ENCODE peak calls at places on chromosome 19, in five cellular contexts. I is IMR-90, X is heart left ventricle, D is A549, C is right lobe of liver. W is an unnamed sample.

GRCh38 chr19:35224681-35225604 is 3.6 kb downstream of the FAM187B start:
- ATAC-seq in C (peak), I (no peak), D (no peak), X (no peak), W (no peak)

GRCh38 chr19:18415177-18415867 is 3.9 kb upstream of the SSBP4 start:
- ATAC-seq in I (peak), X (peak), C (peak), D (no peak), W (peak)

GRCh38 chr19:12668937-12669271 is 2.3 kb downstream of the WDR83 start:
- ATAC-seq in X (peak), I (peak), C (peak), D (peak), W (peak)

GRCh38 chr19:58003153-58003828 is 671 bp upstream of the ZNF606 start:
- ATAC-seq in X (peak), C (no peak), I (peak), D (no peak), W (no peak)

GRCh38 chr19:19348266-19348665 is 27.6 kb downstream of the MAU2 start:
- ATAC-seq in D (peak), X (no peak), I (no peak), C (no peak), W (no peak)

GRCh38 chr19:39146091-39146490 is 20.5 kb downstream of the PAK4 start:
- ATAC-seq in X (peak), C (no peak), I (no peak), D (no peak), W (no peak)

GRCh38 chr19:14673088-14673487 is 1.6 kb downstream of the ADGRE3 start:
- ATAC-seq in X (no peak), I (no peak), D (no peak), C (no peak), W (no peak)

GRCh38 chr19:14672043-14672872 is 2.4 kb downstream of the ADGRE3 start:
- ATAC-seq in X (no peak), I (no peak), D (no peak), C (no peak), W (no peak)

GRCh38 chr19:44024900-44025216 is 321 bp upstream of the ZNF222 start:
- ATAC-seq in C (no peak), X (no peak), D (no peak), I (no peak), W (no peak)

GRCh38 chr19:51565583-51565982 is 5.5 kb upstream of the ZNF175 start:
- ATAC-seq in D (no peak), X (no peak), I (no peak), C (no peak), W (no peak)

GRCh38 chr19:311813-312261 is 20.6 kb upstream of the PLPP2 start:
- ATAC-seq in X (peak), D (no peak), C (no peak), I (no peak), W (no peak)

GRCh38 chr19:18392417-18392816 is 5.0 kb downstream of the LRRC25 start:
- ATAC-seq in D (no peak), I (no peak), C (peak), X (peak), W (peak)

GRCh38 chr19:36149673-36150406 is 2.4 kb downstream of the COX7A1 start:
- ATAC-seq in C (no peak), D (peak), X (no peak), I (no peak), W (no peak)

GRCh38 chr19:39064405-39064804 is 19.8 kb upstream of the ACP7 start:
- ATAC-seq in D (no peak), I (no peak), X (no peak), C (no peak), W (no peak)

GRCh38 chr19:460877-461609 is at the start of gene SHC2:
- ATAC-seq in I (peak), C (peak), D (no peak), X (peak), W (peak)

GRCh38 chr19:28703400-28703956 is 509.5 kb downstream of the UQCRFS1 start:
- ATAC-seq in I (no peak), X (no peak), D (no peak), C (no peak), W (no peak)

GRCh38 chr19:23318143-23318542 is 67.9 kb upstream of the ZNF724 start:
- ATAC-seq in I (no peak), D (no peak), X (no peak), C (no peak), W (no peak)

GRCh38 chr19:19615086-19615485 is 3.4 kb downstream of the PBX4 start:
- ATAC-seq in I (no peak), X (no peak), D (no peak), C (no peak), W (no peak)

GRCh38 chr19:40763963-40764362 is 11.4 kb upstream of the MIA start:
- ATAC-seq in I (no peak), C (no peak), D (no peak), X (no peak), W (no peak)

GRCh38 chr19:40771101-40771539 is 4.2 kb upstream of the MIA start:
- ATAC-seq in X (no peak), C (no peak), I (no peak), D (peak), W (no peak)

GRCh38 chr19:40768936-40769335 is 6.4 kb upstream of the MIA start:
- ATAC-seq in X (no peak), C (no peak), D (peak), I (no peak), W (no peak)
- TF ChIP-seq POLR2A in X (no peak), C (no peak), D (no peak), I (no peak), W (no peak)

DNA sequence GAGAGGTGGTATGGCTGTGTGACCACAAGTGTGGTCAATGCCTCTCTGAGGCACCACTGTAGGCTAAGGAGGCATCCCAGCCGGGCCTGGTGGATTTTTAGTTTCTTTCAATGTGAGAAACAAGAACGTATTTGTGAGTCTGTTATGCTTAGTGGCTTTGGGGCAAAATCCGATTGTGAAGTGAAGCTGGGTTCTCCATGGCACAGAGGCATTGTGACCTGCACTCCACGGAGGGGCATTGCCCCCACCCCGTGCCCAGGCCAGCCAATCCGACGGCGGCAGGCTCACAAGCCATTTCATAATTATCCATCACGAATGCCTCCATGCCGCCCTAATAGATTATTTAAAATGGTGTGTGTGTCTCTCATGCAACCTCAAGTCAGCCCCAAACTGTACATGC is 151.6 kb downstream of the ZNF536 start:
- ATAC-seq in C (no peak), X (no peak), D (no peak), I (no peak), W (no peak)
- TF ChIP-seq CTCF in C (no peak), X (no peak), D (no peak), I (no peak), W (no peak)

DNA sequence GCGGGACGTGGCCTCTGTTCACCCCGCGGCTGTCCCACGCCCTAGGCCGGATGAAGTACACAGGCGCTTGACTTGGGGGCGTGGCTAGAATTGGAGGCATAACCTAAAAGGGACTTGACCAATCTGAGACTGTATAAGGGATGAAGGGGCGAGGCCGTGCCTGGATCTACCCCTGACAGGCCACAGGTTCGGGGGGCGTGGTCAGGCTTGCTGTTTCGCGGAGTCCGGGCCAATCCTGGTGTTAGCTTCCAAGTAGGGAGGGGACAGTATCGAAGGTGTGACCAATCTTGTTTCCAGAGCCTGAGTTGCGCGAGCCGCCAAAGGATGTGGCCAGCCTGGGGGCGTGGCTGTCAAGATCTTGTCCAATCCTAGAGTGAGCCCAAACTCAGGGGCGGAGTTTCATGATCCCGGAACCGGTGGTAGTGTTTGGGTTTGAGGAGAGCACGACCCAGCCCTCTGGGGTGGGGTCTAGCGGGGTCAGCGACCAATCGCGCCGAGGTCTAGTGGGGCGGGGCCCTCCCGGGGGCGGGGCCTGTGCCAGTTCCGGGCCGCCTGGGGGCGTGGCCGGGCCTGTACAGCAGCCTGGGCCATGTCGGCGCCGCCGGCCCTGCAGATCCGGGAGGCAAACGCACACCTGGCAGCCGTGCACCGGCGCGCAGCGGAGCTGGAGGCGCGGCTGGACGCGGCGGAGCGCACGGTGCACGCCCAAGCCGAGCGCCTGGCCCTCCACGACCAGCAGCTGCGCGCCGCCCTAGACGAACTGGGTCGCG is at the start of gene VMAC:
- ATAC-seq in C (peak), X (peak), I (peak), D (peak), W (peak)
- TF ChIP-seq POLR2A in C (peak), X (no peak), I (no peak), D (peak), W (peak)

GRCh38 chr19:37885392-37885791 is 21.0 kb downstream of the WDR87 start:
- ATAC-seq in D (peak), I (no peak), C (no peak), X (no peak), W (no peak)
- TF ChIP-seq CTCF in D (no peak), I (no peak), C (no peak), X (no peak), W (no peak)

GRCh38 chr19:11098327-11098726 is 9.1 kb downstream of the LDLR start:
- ATAC-seq in C (no peak), I (no peak), X (no peak), D (no peak), W (no peak)

GRCh38 chr19:11098861-11099260 is 9.6 kb downstream of the LDLR start:
- ATAC-seq in C (no peak), I (no peak), X (no peak), D (no peak), W (no peak)

GRCh38 chr19:11102944-11103343 is 13.7 kb downstream of the LDLR start:
- ATAC-seq in X (no peak), C (peak), I (no peak), D (no peak), W (no peak)

GRCh38 chr19:11101057-11101456 is 11.8 kb downstream of the LDLR start:
- ATAC-seq in C (no peak), I (no peak), D (no peak), X (no peak), W (no peak)

DNA sequence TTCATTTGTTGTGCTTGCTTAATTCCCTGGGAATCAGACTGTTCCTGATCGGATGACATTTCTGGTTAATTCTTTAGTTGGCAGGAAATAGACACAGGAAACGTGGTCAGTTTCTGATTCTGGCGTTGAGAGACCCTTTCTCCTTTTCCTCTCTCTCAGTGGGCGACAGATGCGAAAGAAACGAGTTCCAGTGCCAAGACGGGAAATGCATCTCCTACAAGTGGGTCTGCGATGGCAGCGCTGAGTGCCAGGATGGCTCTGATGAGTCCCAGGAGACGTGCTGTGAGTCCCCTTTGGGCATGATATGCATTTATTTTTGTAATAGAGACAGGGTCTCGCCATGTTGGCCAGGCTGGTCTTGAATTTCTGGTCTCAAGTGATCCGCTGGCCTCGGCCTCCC is 10.8 kb downstream of the LDLR start:
- ATAC-seq in I (no peak), X (no peak), C (no peak), D (no peak), W (no peak)
- TF ChIP-seq POLR2A in I (no peak), X (no peak), C (no peak), D (no peak), W (no peak)

GRCh38 chr19:45591004-45591637 is 6.5 kb upstream of the OPA3 start:
- ATAC-seq in C (peak), D (peak), X (peak), I (peak), W (no peak)
- TF ChIP-seq CTCF in C (peak), D (peak), X (peak), I (peak), W (no peak)

GRCh38 chr19:54026656-54027055 is 35.2 kb downstream of the CACNG6 start:
- ATAC-seq in D (no peak), C (no peak), I (no peak), X (no peak), W (no peak)
- TF ChIP-seq POLR2A in D (no peak), C (no peak), I (no peak), X (no peak), W (no peak)